ENCODE peak calls at places on chromosomes 4 and X, in eight cellular contexts. J is H7; Y is NCI-H748 treated with DMSO at 0.1 percent for 48 hours; X is heart right ventricle; F is ELR; I is stimulated activated CD8-positive, alpha-beta memory T cell treated with anti-CD3 and anti-CD28 coated beads, Interleukin-15, amount 100 ng/mL, for 1 hour; G is foreskin fibroblast; P is activated CD4-positive, alpha-beta memory T cell treated with anti-CD3 and anti-CD28 coated beads for 36 hours. W is an unnamed sample.

GRCh38 chr4:21953653-21954052 is 5.1 kb upstream of the KCNIP4 start:
- DNase-seq in J (no peak), Y (no peak), X (no peak), F (no peak), I (no peak), G (no peak), P (no peak), W (no peak)

GRCh38 chrX:38692961-38693360 is 108.3 kb upstream of the MID1IP1 start:
- DNase-seq in J (no peak), Y (no peak), X (no peak), F (no peak), I (no peak), G (no peak), P (no peak), W (no peak)

GRCh38 chr4:158090323-158090722 is 82.5 kb downstream of the GASK1B start:
- DNase-seq in J (no peak), Y (no peak), X (no peak), F (no peak), I (no peak), G (peak), P (no peak), W (no peak)

GRCh38 chrX:64850371-64851082 is 125.7 kb downstream of the ZC4H2 start:
- DNase-seq in J (no peak), Y (no peak), X (no peak), F (no peak), I (no peak), G (no peak), P (peak), W (no peak)

GRCh38 chr4:168636506-168637176 is 139.8 kb downstream of the PALLD start:
- DNase-seq in J (no peak), Y (no peak), X (no peak), F (peak), I (no peak), G (peak), P (no peak), W (peak)

GRCh38 chrX:74461384-74461783 is 40.1 kb downstream of the SLC16A2 start:
- DNase-seq in J (no peak), Y (no peak), X (no peak), F (no peak), I (no peak), G (peak), P (no peak), W (no peak)

GRCh38 chrX:39397561-39398200 is 596.4 kb downstream of the MID1IP1 start:
- DNase-seq in J (peak), Y (peak), X (no peak), F (no peak), I (no peak), G (no peak), P (no peak), W (no peak)

GRCh38 chr4:110224812-110225211 is 26.4 kb upstream of the ELOVL6 start:
- DNase-seq in J (no peak), Y (no peak), X (no peak), F (no peak), I (no peak), G (peak), P (no peak), W (no peak)

GRCh38 chr4:177051473-177052060 is 258.1 kb upstream of the NEIL3 start:
- DNase-seq in J (peak), Y (peak), X (no peak), F (peak), I (no peak), G (peak), P (peak), W (no peak)

GRCh38 chr4:26320159-26320452 is 708 bp upstream of the RBPJ start:
- DNase-seq in J (no peak), Y (no peak), X (no peak), F (peak), I (no peak), G (peak), P (no peak), W (peak)

GRCh38 chr4:114237997-114238396 is 258.6 kb upstream of the ARSJ start:
- DNase-seq in J (no peak), Y (no peak), X (no peak), F (no peak), I (no peak), G (no peak), P (no peak), W (no peak)

GRCh38 chr4:112747035-112747434 is 110.1 kb downstream of the LARP7 start:
- DNase-seq in J (peak), Y (no peak), X (no peak), F (peak), I (no peak), G (no peak), P (no peak), W (no peak)

GRCh38 chr4:137083571-137083970 is 448.7 kb downstream of the PCDH18 start:
- DNase-seq in J (no peak), Y (no peak), X (no peak), F (no peak), I (no peak), G (no peak), P (no peak), W (peak)

GRCh38 chrX:150324035-150324728 is 38.9 kb upstream of the MAMLD1 start:
- DNase-seq in J (no peak), Y (no peak), X (no peak), F (peak), I (no peak), G (peak), P (no peak), W (peak)

GRCh38 chr4:48718818-48719465 is 61.1 kb downstream of the FRYL start:
- DNase-seq in J (no peak), Y (no peak), X (no peak), F (no peak), I (no peak), G (no peak), P (no peak), W (no peak)

GRCh38 chrX:77275392-77275791 is 171.8 kb upstream of the FGF16 start:
- DNase-seq in J (no peak), Y (no peak), X (no peak), F (no peak), I (no peak), G (no peak), P (no peak), W (no peak)

GRCh38 chrX:50108264-50108663 is 92.5 kb downstream of the AKAP4 start:
- DNase-seq in J (no peak), Y (no peak), X (no peak), F (no peak), I (no peak), G (no peak), P (no peak), W (no peak)

GRCh38 chrX:121307441-121307840 is 260.0 kb downstream of the GLUD2 start:
- DNase-seq in J (no peak), Y (no peak), X (no peak), F (no peak), I (no peak), G (peak), P (peak), W (no peak)

GRCh38 chr4:23021040-23021439 is 328.3 kb downstream of the GBA3 start:
- DNase-seq in J (no peak), Y (no peak), X (no peak), F (no peak), I (no peak), G (no peak), P (no peak), W (no peak)

GRCh38 chr4:5808081-5808741 is 84.7 kb downstream of the CRMP1 start:
- DNase-seq in J (no peak), Y (no peak), X (no peak), F (no peak), I (no peak), G (peak), P (no peak), W (no peak)

GRCh38 chr4:115090483-115091075 is 22.8 kb downstream of the NDST4 start:
- DNase-seq in J (peak), Y (peak), X (no peak), F (peak), I (no peak), G (peak), P (no peak), W (no peak)

GRCh38 chr4:152668338-152668964 is 11.3 kb downstream of the TMEM154 start:
- DNase-seq in J (peak), Y (no peak), X (no peak), F (no peak), I (no peak), G (no peak), P (no peak), W (no peak)

GRCh38 chr4:82758701-82759685 is 39.6 kb downstream of the SCD5 start:
- DNase-seq in J (peak), Y (no peak), X (no peak), F (no peak), I (no peak), G (no peak), P (no peak), W (no peak)

GRCh38 chr4:137819964-137820383 is 287.7 kb upstream of the PCDH18 start:
- DNase-seq in J (peak), Y (peak), X (no peak), F (peak), I (no peak), G (peak), P (no peak), W (peak)

GRCh38 chr4:88007304-88008132 is at the start of gene PKD2:
- DNase-seq in J (peak), Y (peak), X (peak), F (peak), I (peak), G (peak), P (peak), W (peak)

GRCh38 chr4:146330392-146330791 is 116.1 kb downstream of the REELD1 start:
- DNase-seq in J (no peak), Y (no peak), X (no peak), F (peak), I (no peak), G (peak), P (no peak), W (peak)

GRCh38 chr4:175298119-175298518 is 380.0 kb downstream of the ADAM29 start:
- DNase-seq in J (no peak), Y (no peak), X (no peak), F (peak), I (no peak), G (peak), P (no peak), W (peak)

GRCh38 chrX:52346462-52347165 is 22.2 kb upstream of the XAGE2 start:
- DNase-seq in J (no peak), Y (no peak), X (no peak), F (peak), I (no peak), G (peak), P (peak), W (peak)

GRCh38 chr4:3305610-3306371 is 13.0 kb downstream of the RGS12 start:
- DNase-seq in J (no peak), Y (no peak), X (no peak), F (peak), I (no peak), G (peak), P (peak), W (peak)

GRCh38 chr4:112145820-112146813 is 863 bp downstream of the FAM241A start:
- DNase-seq in J (no peak), Y (no peak), X (peak), F (peak), I (peak), G (peak), P (peak), W (peak)

GRCh38 chr4:98657531-98658286 is 702 bp downstream of the TSPAN5 start:
- DNase-seq in J (peak), Y (peak), X (peak), F (peak), I (no peak), G (peak), P (peak), W (peak)

GRCh38 chrX:729583-730409 is 99.2 kb downstream of the SHOX start:
- DNase-seq in J (no peak), Y (no peak), X (no peak), F (no peak), I (no peak), G (no peak), P (no peak), W (no peak)

GRCh38 chr4:142383800-142384470 is 462.2 kb downstream of the INPP4B start:
- DNase-seq in J (no peak), Y (no peak), X (no peak), F (no peak), I (no peak), G (no peak), P (no peak), W (no peak)

GRCh38 chr4:158125325-158125724 is 47.5 kb downstream of the GASK1B start:
- DNase-seq in J (no peak), Y (no peak), X (no peak), F (no peak), I (no peak), G (no peak), P (no peak), W (no peak)

GRCh38 chrX:129522184-129523059 is 868 bp downstream of the SMARCA1 start:
- DNase-seq in J (peak), Y (peak), X (peak), F (peak), I (no peak), G (peak), P (peak), W (peak)

GRCh38 chrX:19544693-19545305 is 29.5 kb upstream of the MAP3K15 start:
- DNase-seq in J (peak), Y (peak), X (no peak), F (peak), I (peak), G (peak), P (peak), W (peak)

GRCh38 chr4:113049421-113050355 is at the start of gene ANK2:
- DNase-seq in J (peak), Y (peak), X (no peak), F (peak), I (no peak), G (peak), P (no peak), W (no peak)

W was measured in HCEC 1CT.